ENCODE peak calls at places on chromosomes 6 and 20, in four cellular contexts. One of them, this sample, is unnamed.

GRCh38 chr6:117317261-117317660 is 51.9 kb downstream of the VGLL2 start:
- DNase-seq in HL-60: no peak
- DNase-seq in effector memory CD8-positive, alpha-beta T cell: no peak
- DNase-seq in NCI-H2227 treated with DMSO at 0.1 percent for 48 hours: no peak
- DNase-seq in this sample: no peak

GRCh38 chr6:30847971-30848441 is 36.3 kb upstream of the DDR1 start:
- DNase-seq in NCI-H2227 treated with DMSO at 0.1 percent for 48 hours: no peak
- DNase-seq in HL-60: no peak
- DNase-seq in effector memory CD8-positive, alpha-beta T cell: no peak
- DNase-seq in this sample: no peak

GRCh38 chr6:116512709-116513108 is 1.3 kb downstream of the CALHM5 start:
- DNase-seq in NCI-H2227 treated with DMSO at 0.1 percent for 48 hours: no peak
- DNase-seq in effector memory CD8-positive, alpha-beta T cell: no peak
- DNase-seq in HL-60: no peak
- DNase-seq in this sample: no peak

GRCh38 chr6:140366991-140367390 is 992.5 kb upstream of the CITED2 start:
- DNase-seq in effector memory CD8-positive, alpha-beta T cell: no peak
- DNase-seq in NCI-H2227 treated with DMSO at 0.1 percent for 48 hours: no peak
- DNase-seq in HL-60: no peak
- DNase-seq in this sample: no peak

GRCh38 chr6:100175814-100176275 is 181.8 kb upstream of the MCHR2 start:
- DNase-seq in HL-60: no peak
- DNase-seq in effector memory CD8-positive, alpha-beta T cell: no peak
- DNase-seq in NCI-H2227 treated with DMSO at 0.1 percent for 48 hours: no peak
- DNase-seq in this sample: no peak

GRCh38 chr6:119830494-119831295 is 481.1 kb upstream of the MAN1A1 start:
- DNase-seq in NCI-H2227 treated with DMSO at 0.1 percent for 48 hours: no peak
- DNase-seq in effector memory CD8-positive, alpha-beta T cell: no peak
- DNase-seq in HL-60: no peak
- DNase-seq in this sample: no peak

GRCh38 chr20:59469266-59470252 is 134.8 kb upstream of the PHACTR3 start:
- DNase-seq in effector memory CD8-positive, alpha-beta T cell: no peak
- DNase-seq in HL-60: no peak
- DNase-seq in NCI-H2227 treated with DMSO at 0.1 percent for 48 hours: no peak
- DNase-seq in this sample: no peak

GRCh38 chr6:161418458-161418945 is 144.6 kb upstream of the AGPAT4 start:
- DNase-seq in NCI-H2227 treated with DMSO at 0.1 percent for 48 hours: peak; percentile 15
- DNase-seq in effector memory CD8-positive, alpha-beta T cell: peak; percentile 26
- DNase-seq in HL-60: no peak
- DNase-seq in this sample: no peak

GRCh38 chr6:73704260-73704659 is 8.3 kb downstream of the CD109 start:
- DNase-seq in effector memory CD8-positive, alpha-beta T cell: no peak
- DNase-seq in HL-60: no peak
- DNase-seq in NCI-H2227 treated with DMSO at 0.1 percent for 48 hours: no peak
- DNase-seq in this sample: no peak

GRCh38 chr6:42520786-42521607 is 42.8 kb upstream of the UBR2 start:
- DNase-seq in HL-60: no peak
- DNase-seq in NCI-H2227 treated with DMSO at 0.1 percent for 48 hours: no peak
- DNase-seq in effector memory CD8-positive, alpha-beta T cell: no peak
- DNase-seq in this sample: no peak

GRCh38 chr20:22690616-22691179 is 106.3 kb upstream of the FOXA2 start:
- DNase-seq in effector memory CD8-positive, alpha-beta T cell: no peak
- DNase-seq in HL-60: no peak
- DNase-seq in NCI-H2227 treated with DMSO at 0.1 percent for 48 hours: no peak
- DNase-seq in this sample: no peak

GRCh38 chr6:148723484-148723883 is 23.3 kb upstream of the UST start:
- DNase-seq in HL-60: no peak
- DNase-seq in effector memory CD8-positive, alpha-beta T cell: no peak
- DNase-seq in NCI-H2227 treated with DMSO at 0.1 percent for 48 hours: no peak
- DNase-seq in this sample: no peak

GRCh38 chr20:37693203-37693602 is 627 bp upstream of the CTNNBL1 start:
- DNase-seq in effector memory CD8-positive, alpha-beta T cell: no peak
- DNase-seq in NCI-H2227 treated with DMSO at 0.1 percent for 48 hours: no peak
- DNase-seq in HL-60: no peak
- DNase-seq in this sample: no peak

GRCh38 chr6:73041051-73041450 is 184.2 kb downstream of the KHDC1L start:
- DNase-seq in NCI-H2227 treated with DMSO at 0.1 percent for 48 hours: no peak
- DNase-seq in effector memory CD8-positive, alpha-beta T cell: no peak
- DNase-seq in HL-60: no peak
- DNase-seq in this sample: no peak

GRCh38 chr20:59010995-59011873 is 4.2 kb upstream of the CTSZ start:
- DNase-seq in effector memory CD8-positive, alpha-beta T cell: no peak
- DNase-seq in NCI-H2227 treated with DMSO at 0.1 percent for 48 hours: no peak
- DNase-seq in HL-60: no peak
- DNase-seq in this sample: no peak

GRCh38 chr6:129696843-129697242 is 13.1 kb downstream of the ARHGAP18 start:
- DNase-seq in effector memory CD8-positive, alpha-beta T cell: no peak
- DNase-seq in NCI-H2227 treated with DMSO at 0.1 percent for 48 hours: no peak
- DNase-seq in HL-60: no peak
- DNase-seq in this sample: no peak

GRCh38 chr20:45395114-45395415 is 13.0 kb upstream of the DBNDD2 start:
- DNase-seq in NCI-H2227 treated with DMSO at 0.1 percent for 48 hours: no peak
- DNase-seq in effector memory CD8-positive, alpha-beta T cell: no peak
- DNase-seq in HL-60: no peak
- DNase-seq in this sample: no peak

GRCh38 chr20:52800734-52801627 is 171.2 kb upstream of the TSHZ2 start:
- DNase-seq in effector memory CD8-positive, alpha-beta T cell: no peak
- DNase-seq in HL-60: no peak
- DNase-seq in NCI-H2227 treated with DMSO at 0.1 percent for 48 hours: no peak
- DNase-seq in this sample: no peak

GRCh38 chr6:95496769-95497426 is 80.4 kb upstream of the MANEA start:
- DNase-seq in NCI-H2227 treated with DMSO at 0.1 percent for 48 hours: no peak
- DNase-seq in HL-60: no peak
- DNase-seq in effector memory CD8-positive, alpha-beta T cell: no peak
- DNase-seq in this sample: no peak

GRCh38 chr6:36938536-36938935 is 16.0 kb upstream of the PI16 start:
- DNase-seq in effector memory CD8-positive, alpha-beta T cell: no peak
- DNase-seq in HL-60: no peak
- DNase-seq in NCI-H2227 treated with DMSO at 0.1 percent for 48 hours: no peak
- DNase-seq in this sample: no peak

GRCh38 chr6:158441639-158442308 is 118.1 kb upstream of the TMEM181 start:
- DNase-seq in effector memory CD8-positive, alpha-beta T cell: no peak
- DNase-seq in HL-60: no peak
- DNase-seq in NCI-H2227 treated with DMSO at 0.1 percent for 48 hours: no peak
- DNase-seq in this sample: no peak

GRCh38 chr6:139764498-139764986 is 390.1 kb upstream of the CITED2 start:
- DNase-seq in HL-60: peak; percentile 64
- DNase-seq in NCI-H2227 treated with DMSO at 0.1 percent for 48 hours: no peak
- DNase-seq in effector memory CD8-positive, alpha-beta T cell: no peak
- DNase-seq in this sample: no peak

GRCh38 chr20:24943731-24944130 is 5.3 kb upstream of the CST7 start:
- DNase-seq in HL-60: no peak
- DNase-seq in effector memory CD8-positive, alpha-beta T cell: no peak
- DNase-seq in NCI-H2227 treated with DMSO at 0.1 percent for 48 hours: no peak
- DNase-seq in this sample: no peak

GRCh38 chr6:116136933-116137340 is 11.0 kb upstream of the COL10A1 start:
- DNase-seq in NCI-H2227 treated with DMSO at 0.1 percent for 48 hours: no peak
- DNase-seq in effector memory CD8-positive, alpha-beta T cell: peak; percentile 33
- DNase-seq in HL-60: no peak
- DNase-seq in this sample: peak; percentile 53

GRCh38 chr20:43954704-43955243 is 40.1 kb downstream of the TOX2 start:
- DNase-seq in effector memory CD8-positive, alpha-beta T cell: no peak
- DNase-seq in NCI-H2227 treated with DMSO at 0.1 percent for 48 hours: no peak
- DNase-seq in HL-60: no peak
- DNase-seq in this sample: no peak

GRCh38 chr6:36590237-36590636 is 3.9 kb upstream of the SRSF3 start:
- DNase-seq in effector memory CD8-positive, alpha-beta T cell: no peak
- DNase-seq in HL-60: no peak
- DNase-seq in NCI-H2227 treated with DMSO at 0.1 percent for 48 hours: no peak
- DNase-seq in this sample: no peak

GRCh38 chr6:135750081-135750480 is 101.4 kb upstream of the PDE7B start:
- DNase-seq in effector memory CD8-positive, alpha-beta T cell: no peak
- DNase-seq in HL-60: no peak
- DNase-seq in NCI-H2227 treated with DMSO at 0.1 percent for 48 hours: no peak
- DNase-seq in this sample: no peak

GRCh38 chr6:82841309-82841708 is 224.3 kb downstream of the UBE3D start:
- DNase-seq in NCI-H2227 treated with DMSO at 0.1 percent for 48 hours: no peak
- DNase-seq in effector memory CD8-positive, alpha-beta T cell: no peak
- DNase-seq in HL-60: no peak
- DNase-seq in this sample: no peak

GRCh38 chr6:152594726-152595125 is 42.4 kb downstream of the SYNE1 start:
- DNase-seq in HL-60: no peak
- DNase-seq in effector memory CD8-positive, alpha-beta T cell: no peak
- DNase-seq in NCI-H2227 treated with DMSO at 0.1 percent for 48 hours: no peak
- DNase-seq in this sample: no peak

GRCh38 chr6:49637333-49637698 is 677 bp upstream of the RHAG start:
- DNase-seq in HL-60: no peak
- DNase-seq in NCI-H2227 treated with DMSO at 0.1 percent for 48 hours: no peak
- DNase-seq in effector memory CD8-positive, alpha-beta T cell: no peak
- DNase-seq in this sample: no peak

This sample was measured in natural killer cell.